ENCODE peak calls at places on chromosomes 3 and 15, in eight cellular contexts. Z is HCT116; U is nephron progenitor cell; D is G401; Q is mucosa of descending colon; E is stimulated activated CD4-positive, alpha-beta T cell treated with anti-CD3 and anti-CD28 coated beads, Interleukin-2, amount 100 ng/mL, for 48 hours; L is NCI-H1092 treated with DMSO at 0.1 percent for 48 hours; O is IMR-90. S is an unnamed sample.

GRCh38 chr15:59522988-59523461 is 85.0 kb downstream of the FAM81A start:
- DNase-seq in E (no peak), U (no peak), L (no peak), Z (no peak), O (no peak), D (no peak), Q (no peak), S (no peak)

GRCh38 chr15:36810656-36811449 is 231.4 kb downstream of the CDIN1 start:
- DNase-seq in Z (no peak), Q (no peak), O (no peak), U (no peak), E (no peak), L (no peak), D (no peak), S (no peak)

GRCh38 chr3:5006755-5007202 is 27.5 kb downstream of the BHLHE40 start:
- DNase-seq in E (peak; percentile 53), Z (no peak), D (no peak), O (no peak), Q (no peak), L (no peak), U (no peak), S (no peak)

GRCh38 chr15:38090648-38091047 is 156.2 kb downstream of the TMCO5A start:
- DNase-seq in E (no peak), L (no peak), U (no peak), D (no peak), Z (no peak), Q (no peak), O (no peak), S (no peak)

GRCh38 chr3:119676771-119677640 is at the start of gene COX17:
- DNase-seq in L (peak; percentile 97), E (peak; percentile 86), Q (peak; percentile 95), D (peak; percentile 98), O (peak; percentile 94), U (peak; percentile 85), Z (peak; percentile 96), S (peak; percentile 92)

GRCh38 chr15:65512807-65513416 is 4.6 kb downstream of the DPP8 start:
- DNase-seq in Z (no peak), Q (no peak), O (no peak), L (no peak), D (peak; percentile 34), E (no peak), U (no peak), S (peak; percentile 76)

GRCh38 chr3:6799264-6799915 is 61.5 kb upstream of the GRM7 start:
- DNase-seq in L (no peak), Q (peak; percentile 35), O (no peak), Z (peak; percentile 19), D (peak; percentile 2), U (peak; percentile 63), E (peak; percentile 37), S (peak; percentile 22)

GRCh38 chr3:13851997-13852637 is 27.8 kb downstream of the WNT7A start:
- DNase-seq in O (no peak), L (no peak), Q (no peak), D (no peak), U (no peak), E (no peak), Z (no peak), S (no peak)

GRCh38 chr3:37992271-37993066 is 1.9 kb downstream of the VILL start:
- DNase-seq in Q (peak; percentile 78), L (no peak), E (no peak), D (no peak), O (no peak), U (no peak), Z (no peak), S (no peak)

GRCh38 chr3:38627956-38628355 is 21.5 kb downstream of the SCN5A start:
- DNase-seq in D (peak; percentile 3), Z (no peak), O (no peak), Q (no peak), E (peak; percentile 14), L (no peak), U (peak; percentile 64), S (no peak)

GRCh38 chr15:78979456-78980320 is 34.8 kb upstream of the CTSH start:
- DNase-seq in E (peak; percentile 25), Z (peak; percentile 81), D (peak; percentile 88), Q (no peak), L (peak; percentile 55), O (peak; percentile 81), U (peak; percentile 33), S (peak; percentile 57)

GRCh38 chr15:45372032-45372995 is 6.0 kb downstream of the GATM start:
- DNase-seq in O (no peak), U (no peak), E (no peak), D (peak; percentile 56), Z (no peak), L (no peak), Q (no peak), S (peak; percentile 98)

GRCh38 chr15:66007663-66008262 is 138.5 kb downstream of the RAB11A start:
- DNase-seq in U (no peak), D (no peak), L (no peak), O (no peak), E (no peak), Z (no peak), Q (no peak), S (no peak)

GRCh38 chr3:66037986-66038369 is 740 bp downstream of the MAGI1 start:
- DNase-seq in U (peak; percentile 53), Z (no peak), L (no peak), O (no peak), E (no peak), Q (peak; percentile 66), D (no peak), S (no peak)

GRCh38 chr3:15667484-15667883 is 65.9 kb downstream of the BTD start:
- DNase-seq in E (no peak), U (no peak), Q (no peak), O (no peak), D (no peak), L (no peak), Z (no peak), S (no peak)

GRCh38 chr15:39135989-39136388 is 444.9 kb upstream of the THBS1 start:
- DNase-seq in O (peak; percentile 96), E (no peak), Q (no peak), D (no peak), U (no peak), L (no peak), Z (no peak), S (no peak)

GRCh38 chr3:113329757-113330156 is 111.5 kb downstream of the CFAP44 start:
- DNase-seq in O (peak; percentile 13), L (no peak), E (no peak), D (no peak), Z (no peak), U (no peak), Q (no peak), S (no peak)

GRCh38 chr15:51075364-51075763 is 19.3 kb downstream of the TNFAIP8L3 start:
- DNase-seq in L (no peak), D (peak; percentile 14), Z (no peak), Q (no peak), U (no peak), O (no peak), E (no peak), S (peak; percentile 11)

GRCh38 chr3:100185847-100186246 is 71.5 kb upstream of the FILIP1L start:
- DNase-seq in L (no peak), Q (no peak), Z (no peak), U (no peak), E (no peak), O (no peak), D (no peak), S (no peak)

GRCh38 chr3:100059472-100059871 is 54.8 kb downstream of the FILIP1L start:
- DNase-seq in D (no peak), E (no peak), Q (no peak), U (no peak), Z (no peak), L (no peak), O (no peak), S (no peak)

GRCh38 chr15:31037731-31038477 is 46.5 kb upstream of the MTMR10 start:
- DNase-seq in Z (no peak), D (no peak), E (no peak), U (no peak), O (no peak), L (no peak), Q (no peak), S (no peak)

GRCh38 chr3:4504340-4505261 is 11.5 kb downstream of the ITPR1 start:
- DNase-seq in E (peak; percentile 13), Q (peak; percentile 41), L (no peak), D (no peak), Z (no peak), O (no peak), U (no peak), S (no peak)

GRCh38 chr3:50495609-50496423 is 7.6 kb downstream of the CACNA2D2 start:
- DNase-seq in L (no peak), Z (no peak), E (no peak), U (no peak), D (no peak), O (no peak), Q (no peak), S (no peak)

GRCh38 chr3:197829397-197830045 is 38.5 kb downstream of the LRCH3 start:
- DNase-seq in Q (no peak), L (no peak), U (no peak), Z (no peak), O (no peak), E (no peak), D (no peak), S (no peak)

GRCh38 chr3:165641569-165642310 is 195.5 kb downstream of the BCHE start:
- DNase-seq in E (no peak), U (no peak), O (no peak), Q (no peak), L (no peak), D (no peak), Z (no peak), S (no peak)

GRCh38 chr3:119294402-119294888 is 262 bp downstream of the ARHGAP31 start:
- DNase-seq in U (peak; percentile 58), Q (peak; percentile 71), O (no peak), E (peak; percentile 34), L (no peak), D (peak; percentile 12), Z (no peak), S (no peak)

GRCh38 chr3:131091768-131092167 is 65.1 kb downstream of the NEK11 start:
- DNase-seq in L (no peak), Z (no peak), D (no peak), O (peak; percentile 30), U (no peak), E (no peak), Q (no peak), S (no peak)

GRCh38 chr3:1962531-1963090 is 136.1 kb upstream of the CNTN4 start:
- DNase-seq in Z (no peak), O (no peak), U (no peak), E (no peak), L (peak; percentile 94), Q (no peak), D (no peak), S (no peak)

GRCh38 chr3:10432156-10432845 is 73.1 kb downstream of the ATP2B2 start:
- DNase-seq in E (no peak), U (no peak), O (no peak), Q (no peak), Z (no peak), L (peak; percentile 59), D (no peak), S (no peak)

GRCh38 chr3:161295325-161295724 is 74.2 kb downstream of the NMD3 start:
- DNase-seq in Z (no peak), D (peak; percentile 47), Q (no peak), O (no peak), U (no peak), L (no peak), E (no peak), S (no peak)

GRCh38 chr3:103440539-103441113 is 1005.8 kb downstream of the ZPLD1 start:
- DNase-seq in O (peak; percentile 10), L (no peak), Q (no peak), U (no peak), D (no peak), E (no peak), Z (peak; percentile 29), S (no peak)

GRCh38 chr15:92430067-92430435 is 36.4 kb downstream of the ST8SIA2 start:
- DNase-seq in Q (no peak), O (no peak), E (no peak), Z (no peak), L (no peak), U (no peak), D (no peak), S (no peak)

GRCh38 chr3:117499189-117499870 is 789.8 kb downstream of the TUSC7 start:
- DNase-seq in Q (no peak), Z (no peak), D (no peak), E (no peak), L (no peak), O (no peak), U (no peak), S (no peak)

GRCh38 chr3:19866751-19867347 is 67.2 kb downstream of the EFHB start:
- DNase-seq in O (peak; percentile 58), L (peak; percentile 2), D (peak; percentile 79), E (peak; percentile 42), Q (no peak), Z (peak; percentile 24), U (peak; percentile 58), S (peak; percentile 73)

S was measured in globus pallidus.